ENCODE peak calls at places on chromosomes 6 and 20, in four cellular contexts. E, L, T and Y are unnamed samples.

GRCh38 chr6:113859349-113860164 is 2.4 kb downstream of the MARCKS start:
- DNase-seq in E (no peak), L (peak), T (no peak), Y (no peak)

GRCh38 chr20:6827472-6827871 is 60.0 kb downstream of the BMP2 start:
- DNase-seq in E (no peak), L (no peak), T (no peak), Y (no peak)

GRCh38 chr6:6993503-6994237 is 114.1 kb upstream of the RREB1 start:
- DNase-seq in E (no peak), L (no peak), T (no peak), Y (no peak)

GRCh38 chr6:158158123-158158522 is 9.9 kb downstream of the SERAC1 start:
- DNase-seq in E (no peak), L (no peak), T (no peak), Y (no peak)

GRCh38 chr6:27894839-27895762 is 17.1 kb downstream of the OR2B2 start:
- DNase-seq in E (peak), L (peak), T (no peak), Y (peak)

GRCh38 chr20:21643417-21643816 is 62.0 kb upstream of the PAX1 start:
- DNase-seq in E (no peak), L (no peak), T (no peak), Y (no peak)

GRCh38 chr20:31962741-31963140 is 5.2 kb upstream of the XKR7 start:
- DNase-seq in E (no peak), L (peak), T (no peak), Y (no peak)

GRCh38 chr6:133251688-133252087 is 10.5 kb downstream of the EYA4 start:
- DNase-seq in E (no peak), L (no peak), T (no peak), Y (no peak)

GRCh38 chr6:12149944-12150510 is 137.9 kb downstream of the HIVEP1 start:
- DNase-seq in E (no peak), L (no peak), T (no peak), Y (no peak)

GRCh38 chr6:69796081-69796626 is 656 bp downstream of the LMBRD1 start:
- DNase-seq in E (peak), L (no peak), T (peak), Y (no peak)

GRCh38 chr6:38156818-38157565 is 337.5 kb downstream of the ZFAND3 start:
- DNase-seq in E (no peak), L (no peak), T (no peak), Y (no peak)

GRCh38 chr20:54173653-54174451 is at the start of gene CYP24A1:
- DNase-seq in E (no peak), L (no peak), T (no peak), Y (peak)

GRCh38 chr20:25136643-25137559 is 55.0 kb upstream of the VSX1 start:
- DNase-seq in E (no peak), L (no peak), T (no peak), Y (no peak)

GRCh38 chr6:19838442-19839236 is 1.5 kb downstream of the ID4 start:
- DNase-seq in E (no peak), L (peak), T (peak), Y (peak)

GRCh38 chr6:82057846-82058554 is 189.5 kb downstream of the IBTK start:
- DNase-seq in E (no peak), L (no peak), T (no peak), Y (no peak)

GRCh38 chr20:58447733-58448391 is 58.8 kb downstream of the VAPB start:
- DNase-seq in E (peak), L (peak), T (no peak), Y (peak)

GRCh38 chr20:17863577-17864292 is 104.9 kb downstream of the SNX5 start:
- DNase-seq in E (no peak), L (peak), T (no peak), Y (no peak)

GRCh38 chr6:139882977-139883728 is 508.7 kb upstream of the CITED2 start:
- DNase-seq in E (no peak), L (no peak), T (no peak), Y (no peak)

GRCh38 chr6:72411872-72412708 is 209.8 kb upstream of the KCNQ5 start:
- DNase-seq in E (peak), L (peak), T (peak), Y (peak)

GRCh38 chr6:146047356-146047755 is 18.5 kb downstream of the GRM1 start:
- DNase-seq in E (no peak), L (no peak), T (no peak), Y (no peak)

GRCh38 chr6:163831736-163832135 is 417.2 kb downstream of the QKI start:
- DNase-seq in E (no peak), L (no peak), T (no peak), Y (no peak)

GRCh38 chr6:16999486-17000436 is 102.1 kb upstream of the STMND1 start:
- DNase-seq in E (no peak), L (no peak), T (no peak), Y (no peak)

GRCh38 chr6:100892116-100892515 is 11.0 kb upstream of the ASCC3 start:
- DNase-seq in E (no peak), L (no peak), T (no peak), Y (no peak)

DNA sequence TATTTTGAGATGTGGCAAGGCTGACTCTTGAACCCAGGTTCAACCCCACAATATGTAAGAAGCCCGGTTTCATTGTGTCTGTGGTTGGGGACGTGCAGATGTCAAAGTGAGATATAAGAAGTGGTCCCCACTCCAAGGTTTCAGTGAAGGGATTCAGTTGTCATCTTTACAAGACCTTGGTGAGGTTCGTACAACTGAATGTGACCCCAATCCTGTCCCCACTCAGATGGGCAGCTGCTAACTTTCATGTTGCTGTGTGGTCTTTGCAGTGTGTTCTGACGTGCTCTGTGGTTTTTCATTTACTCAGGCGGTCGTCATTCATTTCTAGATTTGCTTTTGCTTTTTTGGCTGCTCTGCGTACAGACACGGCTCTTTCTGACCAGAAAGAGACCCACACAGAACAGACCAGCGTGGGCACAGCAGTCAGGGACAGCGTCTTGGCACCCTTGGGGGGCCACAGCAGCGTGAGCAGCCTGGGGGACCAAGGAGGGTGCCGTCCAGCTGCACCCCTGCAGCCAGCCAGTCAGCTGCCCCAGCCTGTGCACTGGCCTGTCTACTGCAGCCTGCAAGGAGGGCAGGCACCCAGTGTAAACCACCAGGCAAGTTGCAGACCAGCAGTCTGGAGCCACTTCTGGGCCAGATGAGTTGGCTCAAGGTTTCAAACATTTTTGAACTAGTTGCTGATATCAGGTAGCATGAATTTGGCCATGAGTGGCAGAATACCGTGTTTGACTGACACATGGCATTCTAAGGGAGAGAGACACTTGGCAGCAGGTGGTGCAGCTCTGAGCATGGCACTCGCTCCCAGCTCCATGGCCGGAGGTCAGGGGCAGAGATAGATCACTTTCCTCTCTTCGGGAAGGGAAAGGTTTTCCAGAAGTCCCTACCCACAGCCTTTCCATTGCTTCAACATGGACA is 49.4 kb upstream of the IRF4 start:
- DNase-seq in E (no peak), L (no peak), T (no peak), Y (no peak)
- TF ChIP-seq CTCF in E (no peak), L (no peak), T (no peak), Y (no peak)

GRCh38 chr20:41913146-41913545 is 295.0 kb upstream of the CHD6 start:
- DNase-seq in E (no peak), L (no peak), T (no peak), Y (no peak)

GRCh38 chr20:41905186-41905585 is 287.0 kb upstream of the CHD6 start:
- DNase-seq in E (no peak), L (peak), T (no peak), Y (no peak)

DNA sequence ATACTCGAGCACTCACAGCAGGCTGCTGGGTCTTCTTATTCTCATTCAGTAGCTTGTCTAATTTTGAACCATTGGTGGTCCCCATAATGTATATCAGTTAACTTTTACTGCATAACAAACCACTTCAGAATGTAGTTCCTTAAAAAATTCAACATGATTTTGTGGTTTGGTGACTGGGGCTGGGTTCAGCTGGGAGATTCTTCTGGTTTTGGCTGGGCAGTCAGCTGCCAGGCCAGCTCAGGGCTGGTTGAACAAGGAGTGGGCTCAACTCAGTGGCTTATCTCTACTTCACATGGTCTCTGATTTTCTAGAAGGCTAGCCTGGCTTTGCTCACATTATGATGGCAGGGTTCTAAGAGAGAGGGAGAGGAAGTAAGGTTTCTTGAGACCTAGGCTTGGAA is 292.4 kb upstream of the CHD6 start:
- DNase-seq in E (no peak), L (no peak), T (no peak), Y (no peak)
- TF ChIP-seq CTCF in E (no peak), L (no peak), T (no peak), Y (no peak)

GRCh38 chr6:36836771-36837339 is 2.4 kb downstream of the CPNE5 start:
- DNase-seq in E (no peak), L (no peak), T (no peak), Y (no peak)

GRCh38 chr6:36838896-36839818 is at the start of gene CPNE5:
- DNase-seq in E (no peak), L (no peak), T (peak), Y (peak)

GRCh38 chr6:36834576-36835293 is 4.5 kb downstream of the CPNE5 start:
- DNase-seq in E (no peak), L (no peak), T (no peak), Y (peak)

GRCh38 chr6:36837686-36838085 is 1.6 kb downstream of the CPNE5 start:
- DNase-seq in E (no peak), L (no peak), T (no peak), Y (no peak)

GRCh38 chr6:36836091-36836770 is 3.0 kb downstream of the CPNE5 start:
- DNase-seq in E (no peak), L (no peak), T (no peak), Y (no peak)
- TF ChIP-seq CTCF in E (no peak), L (peak), T (no peak), Y (no peak)

GRCh38 chr6:85684809-85685171 is 42.1 kb upstream of the SYNCRIP start:
- DNase-seq in E (no peak), L (no peak), T (no peak), Y (no peak)

GRCh38 chr6:85684125-85684808 is 41.6 kb upstream of the SYNCRIP start:
- DNase-seq in E (no peak), L (no peak), T (no peak), Y (no peak)

GRCh38 chr6:85691478-85691877 is 48.8 kb upstream of the SYNCRIP start:
- DNase-seq in E (no peak), L (no peak), T (no peak), Y (no peak)

GRCh38 chr6:85685713-85686112 is 43.0 kb upstream of the SYNCRIP start:
- DNase-seq in E (no peak), L (no peak), T (no peak), Y (no peak)

DNA sequence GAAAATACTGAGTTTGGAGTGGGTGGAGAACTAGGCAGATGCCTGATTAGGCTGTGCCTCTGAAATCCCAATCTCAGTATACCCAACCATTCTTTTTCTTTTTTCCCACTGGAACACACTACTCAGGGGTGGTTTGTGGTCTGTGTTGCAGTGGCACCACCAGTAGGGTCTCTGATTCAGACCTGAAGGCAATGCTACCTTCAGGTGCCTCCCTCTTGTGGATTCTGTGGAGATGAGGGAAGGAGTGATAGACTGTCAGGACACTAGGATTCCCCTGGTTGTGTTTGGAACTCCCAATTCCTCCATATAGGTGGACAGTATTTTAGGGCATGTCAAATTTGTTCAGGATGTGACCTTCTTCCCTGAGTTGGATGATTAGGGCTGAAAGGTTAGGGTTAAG is 47.4 kb upstream of the SYNCRIP start:
- DNase-seq in E (no peak), L (no peak), T (no peak), Y (no peak)
- TF ChIP-seq CTCF in E (no peak), L (no peak), T (no peak), Y (no peak)

GRCh38 chr6:160679402-160679769 is 15.3 kb upstream of the LPA start:
- DNase-seq in E (no peak), L (peak), T (no peak), Y (peak)
- TF ChIP-seq CTCF in E (no peak), L (peak), T (peak), Y (peak)

GRCh38 chr6:131063028-131063763 is at the start of gene EPB41L2:
- DNase-seq in E (peak), L (peak), T (peak), Y (peak)
- TF ChIP-seq CTCF in E (peak), L (no peak), T (peak), Y (no peak)

GRCh38 chr20:37295595-37295994 is 6.1 kb downstream of the MANBAL start:
- DNase-seq in E (no peak), L (no peak), T (no peak), Y (no peak)

GRCh38 chr20:37293301-37293943 is 4.0 kb downstream of the MANBAL start:
- DNase-seq in E (no peak), L (no peak), T (no peak), Y (no peak)

GRCh38 chr20:37296371-37296770 is 6.9 kb downstream of the MANBAL start:
- DNase-seq in E (no peak), L (no peak), T (no peak), Y (no peak)

GRCh38 chr20:37294262-37294981 is 5.0 kb downstream of the MANBAL start:
- DNase-seq in E (no peak), L (no peak), T (no peak), Y (no peak)

GRCh38 chr20:37295001-37295400 is 5.5 kb downstream of the MANBAL start:
- DNase-seq in E (no peak), L (no peak), T (no peak), Y (no peak)
- TF ChIP-seq CTCF in E (no peak), L (no peak), T (no peak), Y (no peak)